ENCODE peak calls at places on chromosomes 13 and 19, in ten cellular contexts. A is NCI-H1048, B is left cardiac atrium, S is aorta, P is iris pigment epithelial cell, Y is substantia nigra, F is body of pancreas, E is H54, K is left ventricle myocardium superior, O is thyroid gland. R is an unnamed sample.
A peak's percentile ranks its signal among the peaks of the same experiment; 100 is the strongest.

GRCh38 chr19:58218899-58219298 is 9.8 kb upstream of the ZNF544 start:
- DNase-seq in O (no peak), K (no peak), Y (no peak), P (peak; percentile 19), A (no peak), B (no peak), F (no peak), E (no peak), S (no peak), R (no peak)

GRCh38 chr13:63120883-63121282 is 1705.2 kb upstream of the PCDH20 start:
- DNase-seq in P (no peak), K (no peak), A (no peak), S (no peak), B (no peak), F (no peak), O (no peak), Y (no peak), E (no peak), R (no peak)

GRCh38 chr13:26888632-26889031 is 128.0 kb upstream of the GPR12 start:
- DNase-seq in B (no peak), E (no peak), A (no peak), O (no peak), Y (no peak), K (no peak), F (no peak), S (no peak), P (no peak), R (no peak)

GRCh38 chr19:6516659-6517291 is 14.1 kb upstream of the TNFSF9 start:
- DNase-seq in S (peak; percentile 94), Y (peak; percentile 84), O (peak; percentile 83), E (peak; percentile 84), A (peak; percentile 82), F (peak; percentile 89), K (peak; percentile 96), B (peak; percentile 93), P (peak; percentile 80), R (peak; percentile 99)

GRCh38 chr19:43956827-43957226 is 5.8 kb downstream of the ZNF221 start:
- DNase-seq in S (no peak), P (no peak), F (no peak), A (no peak), Y (no peak), K (no peak), B (no peak), O (no peak), E (no peak), R (no peak)

GRCh38 chr13:44141213-44141724 is 232.4 kb upstream of the SERP2 start:
- DNase-seq in B (no peak), F (peak; percentile 22), Y (no peak), E (no peak), O (no peak), K (no peak), S (no peak), P (no peak), A (no peak), R (no peak)

GRCh38 chr13:31518666-31519065 is 220.7 kb upstream of the RXFP2 start:
- DNase-seq in O (no peak), S (no peak), F (no peak), K (no peak), E (no peak), B (no peak), P (no peak), Y (no peak), A (no peak), R (no peak)

GRCh38 chr13:112983428-112984196 is 14.6 kb downstream of the MCF2L start:
- DNase-seq in S (no peak), K (peak; percentile 71), B (peak; percentile 72), P (no peak), Y (no peak), F (peak; percentile 31), A (no peak), O (no peak), E (no peak), R (no peak)

GRCh38 chr13:45512148-45512498 is 47.4 kb downstream of the COG3 start:
- DNase-seq in P (no peak), F (no peak), S (no peak), B (no peak), K (no peak), O (no peak), A (no peak), Y (no peak), E (no peak), R (no peak)

GRCh38 chr19:38361633-38362075 is 12.7 kb upstream of the PSMD8 start:
- DNase-seq in F (peak; percentile 83), Y (peak; percentile 65), E (peak; percentile 83), O (peak; percentile 83), K (peak; percentile 83), S (peak; percentile 89), A (peak; percentile 81), B (peak; percentile 85), P (peak; percentile 80), R (peak; percentile 60)

GRCh38 chr19:30685601-30686000 is 313.4 kb downstream of the ZNF536 start:
- DNase-seq in K (no peak), S (no peak), E (no peak), Y (no peak), O (no peak), B (no peak), A (no peak), P (no peak), F (no peak), R (no peak)

GRCh38 chr19:2294377-2295335 is 12.7 kb upstream of the PEAK3 start:
- DNase-seq in Y (peak; percentile 69), B (peak; percentile 56), F (no peak), P (no peak), S (peak; percentile 54), A (no peak), K (peak; percentile 52), O (no peak), E (no peak), R (no peak)

GRCh38 chr13:94481966-94482365 is 2.5 kb upstream of the DCT start:
- DNase-seq in F (peak; percentile 27), E (peak; percentile 17), S (no peak), Y (no peak), O (no peak), K (peak; percentile 44), P (peak; percentile 61), B (peak; percentile 43), A (no peak), R (no peak)

GRCh38 chr13:72638059-72638815 is 89.2 kb downstream of the MZT1 start:
- DNase-seq in P (peak; percentile 22), A (no peak), K (no peak), O (no peak), S (no peak), Y (no peak), E (no peak), B (no peak), F (no peak), R (no peak)

GRCh38 chr13:37344051-37344450 is 238.6 kb upstream of the CSNK1A1L start:
- DNase-seq in S (no peak), P (no peak), F (no peak), Y (no peak), O (no peak), E (no peak), A (no peak), B (no peak), K (no peak), R (no peak)

GRCh38 chr13:41995946-41996345 is 35.0 kb upstream of the VWA8 start:
- DNase-seq in Y (no peak), P (peak; percentile 74), K (no peak), O (no peak), A (no peak), S (no peak), B (peak; percentile 28), F (peak; percentile 14), E (no peak), R (no peak)

GRCh38 chr19:48963371-48964204 is 1.5 kb upstream of the FTL start:
- DNase-seq in B (peak; percentile 84), O (peak; percentile 76), K (peak; percentile 84), E (peak; percentile 55), A (no peak), F (peak; percentile 76), S (peak; percentile 89), P (peak; percentile 74), Y (peak; percentile 78), R (peak; percentile 68)

GRCh38 chr19:14826006-14826405 is 9.0 kb downstream of the OR7A5 start:
- DNase-seq in A (no peak), O (no peak), P (no peak), B (no peak), K (no peak), S (no peak), E (no peak), F (no peak), Y (no peak), R (no peak)

GRCh38 chr19:49949735-49950589 is 11.0 kb downstream of the SIGLEC11 start:
- DNase-seq in K (no peak), E (no peak), Y (no peak), B (no peak), F (no peak), P (no peak), A (no peak), S (peak; percentile 24), O (no peak), R (no peak)

R was measured in posterior cingulate gyrus.